ENCODE peak calls at places on chromosomes 11 and 22, in ten cellular contexts. D is HCT116, I is prostate gland, H is NB4, L is ovary, N is A549, C is transverse colon, M is tibial nerve, Q is body of pancreas, B is adrenal gland. K is an unnamed sample.

GRCh38 chr11:117657801-117658200 is 139.2 kb downstream of the DSCAML1 start:
- DNase-seq in I (no peak), H (no peak), B (no peak), M (no peak), N (no peak), C (no peak), L (no peak), Q (no peak), D (no peak), K (no peak)

GRCh38 chr22:46770726-46771125 is 8.3 kb downstream of the TBC1D22A start:
- DNase-seq in Q (peak; percentile 64), N (no peak), H (no peak), M (no peak), D (no peak), B (no peak), C (no peak), I (no peak), L (no peak), K (no peak)

GRCh38 chr22:44567846-44568493 is 69.9 kb upstream of the RTL6 start:
- DNase-seq in I (no peak), D (peak; percentile 54), C (peak; percentile 65), H (peak; percentile 58), L (no peak), B (no peak), N (no peak), Q (peak; percentile 56), M (no peak), K (peak; percentile 42)

GRCh38 chr22:50599816-50600454 is 658 bp upstream of the MAPK8IP2 start:
- DNase-seq in B (peak; percentile 65), I (no peak), N (no peak), H (peak; percentile 60), M (no peak), L (peak; percentile 83), Q (peak; percentile 51), C (peak; percentile 49), D (no peak), K (peak; percentile 53)

GRCh38 chr11:48880021-48880441 is 103.7 kb downstream of the TRIM51G start:
- DNase-seq in M (no peak), B (no peak), D (no peak), N (no peak), I (no peak), H (no peak), Q (no peak), C (no peak), L (no peak), K (no peak)

GRCh38 chr11:100961633-100962032 is 168.0 kb downstream of the PGR start:
- DNase-seq in D (no peak), C (no peak), I (no peak), L (no peak), B (no peak), H (no peak), M (no peak), Q (no peak), N (no peak), K (no peak)

GRCh38 chr11:71076021-71076420 is 176.4 kb downstream of the SHANK2 start:
- DNase-seq in C (no peak), B (no peak), Q (no peak), L (no peak), H (no peak), M (no peak), D (no peak), N (no peak), I (no peak), K (no peak)

GRCh38 chr11:36127550-36127949 is 161.7 kb downstream of the COMMD9 start:
- DNase-seq in I (no peak), L (no peak), C (no peak), M (no peak), B (no peak), Q (no peak), D (no peak), H (no peak), N (no peak), K (no peak)

GRCh38 chr11:84437129-84438123 is 1151.3 kb upstream of the CCDC90B start:
- DNase-seq in L (peak; percentile 11), I (peak; percentile 43), Q (peak; percentile 84), D (no peak), B (peak; percentile 18), M (no peak), N (no peak), C (peak; percentile 6), H (no peak), K (no peak)

GRCh38 chr11:3153291-3153861 is 11.7 kb downstream of the OSBPL5 start:
- DNase-seq in H (peak; percentile 92), Q (peak; percentile 56), B (no peak), M (peak; percentile 61), N (no peak), D (no peak), L (peak; percentile 77), C (peak; percentile 53), I (no peak), K (no peak)

GRCh38 chr11:68271023-68271780 is 571 bp downstream of the C11orf24 start:
- DNase-seq in H (peak; percentile 91), B (no peak), C (peak; percentile 68), Q (peak; percentile 77), N (peak; percentile 94), M (no peak), I (no peak), L (no peak), D (peak; percentile 61), K (peak; percentile 89)
- TF ChIP-seq POLR2A in H (no peak), B (peak; percentile 5), C (no peak), Q (no peak), N (no peak), M (no peak), I (no peak), L (no peak), D (no peak), K (no peak)

DNA sequence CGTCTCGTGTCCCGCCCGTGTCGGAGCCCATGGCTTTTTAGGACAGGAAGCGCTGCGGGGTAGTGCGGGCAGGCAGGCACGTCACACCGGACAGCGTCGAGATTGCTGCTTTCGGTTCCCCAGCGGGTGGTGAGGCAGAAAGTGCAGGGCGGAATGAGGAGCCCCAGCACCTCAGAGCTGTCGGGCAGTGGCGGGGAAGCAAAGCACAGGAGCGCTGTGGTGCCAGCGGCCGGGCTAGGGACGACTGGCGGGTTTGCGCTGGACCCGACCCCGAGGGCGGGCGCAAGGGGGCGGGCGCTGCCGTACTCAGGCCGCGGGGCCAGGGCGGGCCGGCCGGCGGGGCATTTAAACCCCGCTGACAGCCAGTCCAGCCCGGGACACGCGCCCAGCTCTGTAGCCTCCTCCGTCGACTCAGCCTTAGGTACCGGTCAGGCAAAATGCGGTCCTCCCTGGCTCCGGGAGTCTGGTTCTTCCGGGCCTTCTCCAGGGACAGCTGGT is at the start of gene SLC37A2:
- DNase-seq in I (peak; percentile 52), H (peak; percentile 87), B (peak; percentile 90), L (peak; percentile 65), Q (peak; percentile 75), D (no peak), M (peak; percentile 37), C (peak; percentile 73), N (peak; percentile 44), K (peak; percentile 61)
- TF ChIP-seq POLR2A in I (peak; percentile 40), H (no peak), B (peak; percentile 95), L (no peak), Q (peak; percentile 57), D (no peak), M (peak; percentile 34), C (peak; percentile 62), N (no peak), K (peak; percentile 20)

DNA sequence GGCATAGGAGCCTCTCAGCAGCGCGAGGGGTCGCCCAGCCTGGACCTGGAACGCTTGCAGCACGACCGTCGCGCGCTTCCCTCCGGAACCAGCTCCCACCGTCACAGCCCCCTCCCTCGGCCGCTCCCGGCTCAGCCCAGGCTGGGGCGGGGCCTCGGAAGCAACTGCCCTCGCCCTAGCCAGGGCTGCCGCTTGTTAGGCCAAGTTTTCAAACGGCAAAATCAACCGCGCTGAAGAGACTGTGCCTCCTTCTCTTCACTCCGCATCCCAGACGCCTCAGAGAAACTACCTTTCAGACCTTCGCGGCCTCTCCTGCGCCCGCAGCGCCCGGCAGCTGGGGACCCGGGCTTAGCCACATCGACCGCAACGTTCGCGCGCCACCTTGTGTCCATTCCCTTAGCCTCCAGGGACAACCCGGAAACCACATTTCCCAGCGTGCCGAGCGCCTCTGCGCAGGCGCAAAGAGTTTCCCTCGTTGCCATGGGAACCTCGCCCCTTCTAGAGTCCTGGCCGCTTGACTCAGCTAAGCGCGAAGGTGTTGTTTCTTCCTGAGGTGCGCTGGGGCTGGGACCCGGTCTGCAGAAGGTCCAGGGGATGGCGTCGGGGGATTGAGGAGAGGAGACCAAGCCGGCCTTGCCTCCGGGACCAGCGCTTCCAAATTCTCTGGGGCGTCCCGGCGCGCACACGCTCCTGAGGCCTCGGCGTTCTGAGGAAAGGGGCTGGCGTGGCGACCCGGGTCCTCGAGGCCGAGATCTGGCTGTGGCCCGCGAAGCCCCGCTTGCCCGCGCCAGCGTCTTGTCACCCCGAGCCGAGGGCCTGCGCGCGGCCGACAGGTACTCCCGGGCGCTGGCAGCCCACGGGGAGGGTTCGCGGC is 14.3 kb downstream of the SSH3 start:
- DNase-seq in M (peak; percentile 92), B (peak; percentile 97), C (peak; percentile 98), N (peak; percentile 99), H (peak; percentile 97), L (peak; percentile 97), I (peak; percentile 96), Q (peak; percentile 97), D (peak; percentile 90), K (peak; percentile 96)
- TF ChIP-seq POLR2A in M (peak; percentile 59), B (peak; percentile 46), C (peak; percentile 89), N (peak; percentile 88), H (peak; percentile 47), L (peak; percentile 43), I (peak; percentile 83), Q (peak; percentile 75), D (peak; percentile 55), K (peak; percentile 70)

GRCh38 chr11:83156996-83157754 is at the start of gene PCF11:
- DNase-seq in I (no peak), C (no peak), H (no peak), B (no peak), Q (no peak), N (peak; percentile 28), L (no peak), M (no peak), D (no peak), K (no peak)

GRCh38 chr11:83158965-83159900 is 2.3 kb downstream of the PCF11 start:
- DNase-seq in H (no peak), D (no peak), M (no peak), B (no peak), I (no peak), C (no peak), Q (no peak), L (no peak), N (no peak), K (peak; percentile 47)

GRCh38 chr11:83157755-83158473 is 983 bp downstream of the PCF11 start:
- DNase-seq in L (peak; percentile 71), N (peak; percentile 51), C (peak; percentile 55), I (peak; percentile 59), D (no peak), B (peak; percentile 66), M (peak; percentile 16), Q (peak; percentile 63), H (peak; percentile 97), K (peak; percentile 78)

GRCh38 chr11:83158474-83158786 is 1.5 kb downstream of the PCF11 start:
- DNase-seq in M (no peak), N (no peak), B (no peak), I (no peak), D (no peak), H (no peak), L (no peak), Q (no peak), C (no peak), K (peak; percentile 46)

GRCh38 chr11:83156150-83156995 is 558 bp upstream of the PCF11 start:
- DNase-seq in L (peak; percentile 99), M (peak; percentile 98), H (peak; percentile 100), I (peak; percentile 99), D (peak; percentile 99), C (peak; percentile 99), N (peak; percentile 98), Q (peak; percentile 100), B (peak; percentile 98), K (peak; percentile 100)
- TF ChIP-seq POLR2A in L (peak; percentile 97), M (peak; percentile 38), H (no peak), I (peak; percentile 69), D (peak; percentile 56), C (no peak), N (peak; percentile 56), Q (no peak), B (no peak), K (no peak)

K was measured in erythroblast.